ENCODE peak calls at places on chromosomes 3 and 15, in four cellular contexts. D is CD8-positive, alpha-beta memory T cell; P is mammary epithelial cell; L is substantia nigra. Q is an unnamed sample.

GRCh38 chr15:84873997-84874396 is 10.5 kb upstream of the SLC28A1 start:
- DNase-seq in D (no peak), P (no peak), L (no peak), Q (no peak)

GRCh38 chr3:159950156-159950898 is 38.3 kb upstream of the IL12A start:
- DNase-seq in D (no peak), P (no peak), L (no peak), Q (no peak)

GRCh38 chr3:187186801-187187421 is 10.4 kb upstream of the RTP1 start:
- DNase-seq in D (no peak), P (peak), L (no peak), Q (no peak)

GRCh38 chr3:37922721-37923575 is 61.3 kb downstream of the CTDSPL start:
- DNase-seq in D (no peak), P (no peak), L (no peak), Q (no peak)

GRCh38 chr3:128867200-128868125 is 12.0 kb upstream of the ACAD9 start:
- DNase-seq in D (no peak), P (peak), L (no peak), Q (peak)

GRCh38 chr3:127368186-127369032 is 80.6 kb upstream of the PRR20G start:
- DNase-seq in D (no peak), P (no peak), L (no peak), Q (no peak)

GRCh38 chr15:69080203-69080957 is 65.9 kb downstream of the NOX5 start:
- DNase-seq in D (no peak), P (peak), L (no peak), Q (no peak)

GRCh38 chr3:93981649-93982048 is 1.7 kb downstream of the ARL13B start:
- DNase-seq in D (no peak), P (no peak), L (no peak), Q (no peak)

GRCh38 chr3:194767430-194768207 is 81.9 kb downstream of the FAM43A start:
- DNase-seq in D (no peak), P (no peak), L (no peak), Q (no peak)

GRCh38 chr15:44286814-44287555 is 1.5 kb upstream of the GOLM2 start:
- DNase-seq in D (no peak), P (peak), L (no peak), Q (no peak)

GRCh38 chr3:99084825-99085224 is 183.3 kb upstream of the DCBLD2 start:
- DNase-seq in D (no peak), P (peak), L (no peak), Q (peak)

GRCh38 chr3:160417311-160417710 is 17.9 kb downstream of the SMC4 start:
- DNase-seq in D (no peak), P (no peak), L (no peak), Q (no peak)

GRCh38 chr15:100042558-100042957 is 299.2 kb downstream of the ADAMTS17 start:
- DNase-seq in D (no peak), P (peak), L (no peak), Q (no peak)

GRCh38 chr3:62554264-62554799 is 181.0 kb upstream of the FEZF2 start:
- DNase-seq in D (no peak), P (no peak), L (no peak), Q (no peak)

GRCh38 chr3:119831941-119832371 is 50.1 kb downstream of the NR1I2 start:
- DNase-seq in D (no peak), P (peak), L (no peak), Q (no peak)
- H3K27ac ChIP-seq in D (no peak), P (no peak), L (no peak), Q (no peak)

GRCh38 chr3:16546186-16547004 is 32.9 kb upstream of the RFTN1 start:
- DNase-seq in D (no peak), P (no peak), L (no peak), Q (no peak)
- H3K27ac ChIP-seq in D (no peak), P (no peak), L (no peak), Q (no peak)

GRCh38 chr15:24933716-24934115 is 21.1 kb upstream of the SNRPN start:
- DNase-seq in D (no peak), P (no peak), L (no peak), Q (no peak)
- H3K27ac ChIP-seq in D (no peak), P (no peak), L (no peak), Q (no peak)

GRCh38 chr3:58584690-58585004 is 7.5 kb upstream of the FAM107A start:
- DNase-seq in D (no peak), P (no peak), L (no peak), Q (no peak)
- H3K27ac ChIP-seq in D (no peak), P (no peak), L (peak), Q (no peak)